ENCODE peak calls at places on chromosome 7, in five cellular contexts. One of them, this sample, is unnamed.

GRCh38 chr7:101124376-101125056 is 2.4 kb upstream of the SERPINE1 start:
- DNase-seq in A549: peak
- DNase-seq in heart right ventricle: no peak
- DNase-seq in psoas muscle: no peak
- DNase-seq in GM12864: no peak
- DNase-seq in this sample: no peak

GRCh38 chr7:32957326-32958045 is at the start of gene FKBP9:
- DNase-seq in heart right ventricle: peak
- DNase-seq in A549: peak
- DNase-seq in psoas muscle: peak
- DNase-seq in GM12864: no peak
- DNase-seq in this sample: peak

GRCh38 chr7:8176370-8177081 is 85.4 kb downstream of the ICA1 start:
- DNase-seq in A549: no peak
- DNase-seq in heart right ventricle: no peak
- DNase-seq in GM12864: peak
- DNase-seq in psoas muscle: no peak
- DNase-seq in this sample: peak

GRCh38 chr7:87797798-87798403 is 78.3 kb downstream of the SLC25A40 start:
- DNase-seq in A549: peak
- DNase-seq in psoas muscle: no peak
- DNase-seq in heart right ventricle: no peak
- DNase-seq in GM12864: peak
- DNase-seq in this sample: peak

GRCh38 chr7:14834888-14835287 is 67.7 kb downstream of the DGKB start:
- DNase-seq in psoas muscle: no peak
- DNase-seq in heart right ventricle: no peak
- DNase-seq in A549: no peak
- DNase-seq in GM12864: no peak
- DNase-seq in this sample: no peak

GRCh38 chr7:157676456-157677255 is 339.9 kb downstream of the DNAJB6 start:
- DNase-seq in A549: no peak
- DNase-seq in psoas muscle: no peak
- DNase-seq in heart right ventricle: no peak
- DNase-seq in GM12864: no peak
- DNase-seq in this sample: no peak

GRCh38 chr7:54774785-54775740 is 16.1 kb upstream of the SEC61G start:
- DNase-seq in psoas muscle: no peak
- DNase-seq in A549: no peak
- DNase-seq in heart right ventricle: no peak
- DNase-seq in GM12864: no peak
- DNase-seq in this sample: no peak

GRCh38 chr7:107186242-107186641 is 17.4 kb downstream of the HBP1 start:
- DNase-seq in heart right ventricle: no peak
- DNase-seq in A549: no peak
- DNase-seq in psoas muscle: no peak
- DNase-seq in GM12864: no peak
- DNase-seq in this sample: no peak

GRCh38 chr7:2222516-2222915 is 10.2 kb downstream of the MAD1L1 start:
- DNase-seq in heart right ventricle: no peak
- DNase-seq in psoas muscle: no peak
- DNase-seq in GM12864: no peak
- DNase-seq in A549: no peak
- DNase-seq in this sample: no peak

GRCh38 chr7:95342642-95343252 is 18.4 kb upstream of the PON1 start:
- DNase-seq in A549: peak
- DNase-seq in heart right ventricle: no peak
- DNase-seq in GM12864: no peak
- DNase-seq in psoas muscle: no peak
- DNase-seq in this sample: no peak
- TF ChIP-seq CTCF in A549: no peak
- TF ChIP-seq CTCF in heart right ventricle: no peak
- TF ChIP-seq CTCF in GM12864: no peak
- TF ChIP-seq CTCF in psoas muscle: no peak
- TF ChIP-seq CTCF in this sample: no peak

GRCh38 chr7:115802415-115802814 is 228.1 kb downstream of the TFEC start:
- DNase-seq in heart right ventricle: no peak
- DNase-seq in psoas muscle: no peak
- DNase-seq in GM12864: no peak
- DNase-seq in A549: no peak
- DNase-seq in this sample: no peak
- H3K4me3 ChIP-seq in heart right ventricle: no peak
- H3K4me3 ChIP-seq in psoas muscle: no peak
- H3K4me3 ChIP-seq in GM12864: no peak
- H3K4me3 ChIP-seq in A549: no peak
- H3K4me3 ChIP-seq in this sample: no peak

DNA sequence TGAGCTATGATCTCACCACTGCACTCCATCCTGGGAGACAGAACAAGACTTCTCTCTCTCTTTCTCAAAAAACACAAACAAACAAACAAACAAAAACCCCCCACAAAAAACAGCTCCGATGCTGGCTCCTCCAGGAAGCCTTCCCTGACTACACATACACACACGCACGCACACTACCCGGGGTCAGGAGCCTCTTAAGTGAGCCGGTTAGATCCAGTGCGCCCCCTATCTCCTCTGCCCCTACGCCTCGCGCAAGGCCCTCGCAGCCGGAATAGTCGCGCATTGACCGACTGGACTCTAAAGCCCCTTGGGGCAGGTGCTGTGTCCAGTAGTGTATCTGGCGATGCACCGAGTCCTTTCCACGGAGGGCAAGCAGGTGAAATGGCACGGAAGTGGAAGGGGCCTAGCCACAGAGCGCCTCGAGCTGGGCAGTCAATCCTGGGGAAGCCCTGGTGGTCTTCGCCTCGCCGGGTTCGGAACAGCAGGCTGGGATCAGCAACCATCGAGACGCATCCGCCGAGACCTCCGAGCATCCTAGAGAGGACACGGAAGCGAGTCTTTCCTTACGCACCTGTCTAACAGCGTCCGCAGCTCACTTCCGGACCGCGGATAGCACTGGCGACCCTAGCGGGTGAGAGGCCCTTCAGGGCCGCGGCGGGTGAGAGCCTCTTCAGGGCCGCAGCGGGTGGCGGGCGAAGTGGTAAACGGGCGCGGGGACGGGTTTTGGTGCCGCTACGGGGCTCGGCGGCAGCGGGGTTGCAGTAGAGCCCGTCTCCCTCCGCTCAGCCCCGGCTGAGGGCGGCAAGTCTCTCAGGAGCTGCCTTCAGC is at the start of gene ZSCAN25:
- DNase-seq in GM12864: peak
- DNase-seq in A549: peak
- DNase-seq in heart right ventricle: peak
- DNase-seq in psoas muscle: peak
- DNase-seq in this sample: peak
- TF ChIP-seq CTCF in GM12864: peak
- TF ChIP-seq CTCF in A549: peak
- TF ChIP-seq CTCF in heart right ventricle: peak
- TF ChIP-seq CTCF in psoas muscle: peak
- TF ChIP-seq CTCF in this sample: peak

GRCh38 chr7:194996-195829 is 2.8 kb downstream of the FAM20C start:
- DNase-seq in GM12864: no peak
- DNase-seq in heart right ventricle: no peak
- DNase-seq in psoas muscle: no peak
- DNase-seq in A549: no peak
- DNase-seq in this sample: no peak
- H3K4me3 ChIP-seq in GM12864: no peak
- H3K4me3 ChIP-seq in heart right ventricle: peak
- H3K4me3 ChIP-seq in psoas muscle: peak
- H3K4me3 ChIP-seq in A549: no peak
- H3K4me3 ChIP-seq in this sample: no peak

GRCh38 chr7:133051066-133051465 is 30.8 kb downstream of the CHCHD3 start:
- DNase-seq in heart right ventricle: peak
- DNase-seq in psoas muscle: no peak
- DNase-seq in GM12864: no peak
- DNase-seq in A549: peak
- DNase-seq in this sample: peak
- TF ChIP-seq CTCF in heart right ventricle: no peak
- TF ChIP-seq CTCF in psoas muscle: peak
- TF ChIP-seq CTCF in GM12864: peak
- TF ChIP-seq CTCF in A549: no peak
- TF ChIP-seq CTCF in this sample: peak

DNA sequence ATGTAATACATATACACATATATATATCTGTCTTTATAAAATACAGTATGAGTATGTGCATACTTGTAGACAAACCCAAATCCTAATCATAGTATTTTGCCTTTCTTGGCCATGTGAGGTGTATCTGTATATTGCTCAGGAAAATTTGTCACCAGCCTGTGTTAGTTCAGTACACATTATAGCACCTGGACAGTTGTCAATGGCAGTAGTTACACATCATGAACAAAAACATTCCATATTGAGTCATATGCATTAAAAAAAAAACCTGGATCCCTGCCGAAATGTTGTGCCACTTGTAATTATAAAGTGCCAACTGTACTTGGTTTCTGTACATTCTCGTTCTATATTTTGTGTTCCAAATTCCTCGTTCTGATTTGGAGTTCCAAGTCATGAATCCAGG is 410.4 kb downstream of the INHBA start:
- DNase-seq in psoas muscle: no peak
- DNase-seq in heart right ventricle: no peak
- DNase-seq in GM12864: no peak
- DNase-seq in A549: no peak
- DNase-seq in this sample: no peak
- H3K4me3 ChIP-seq in psoas muscle: no peak
- H3K4me3 ChIP-seq in heart right ventricle: no peak
- H3K4me3 ChIP-seq in GM12864: no peak
- H3K4me3 ChIP-seq in A549: no peak
- H3K4me3 ChIP-seq in this sample: no peak

GRCh38 chr7:57327081-57327480 is 122.9 kb upstream of the ZNF716 start:
- DNase-seq in heart right ventricle: no peak
- DNase-seq in psoas muscle: no peak
- DNase-seq in A549: no peak
- DNase-seq in GM12864: no peak
- DNase-seq in this sample: no peak
- TF ChIP-seq CTCF in heart right ventricle: no peak
- TF ChIP-seq CTCF in psoas muscle: no peak
- TF ChIP-seq CTCF in A549: no peak
- TF ChIP-seq CTCF in GM12864: no peak
- TF ChIP-seq CTCF in this sample: no peak

GRCh38 chr7:78020874-78021249 is 222.3 kb downstream of the PHTF2 start:
- DNase-seq in heart right ventricle: no peak
- DNase-seq in A549: no peak
- DNase-seq in psoas muscle: no peak
- DNase-seq in GM12864: no peak
- DNase-seq in this sample: no peak

GRCh38 chr7:78019457-78020130 is 221.0 kb downstream of the PHTF2 start:
- DNase-seq in psoas muscle: peak
- DNase-seq in heart right ventricle: peak
- DNase-seq in A549: peak
- DNase-seq in GM12864: peak
- DNase-seq in this sample: peak

GRCh38 chr7:78018541-78019456 is 220.2 kb downstream of the PHTF2 start:
- DNase-seq in psoas muscle: peak
- DNase-seq in GM12864: no peak
- DNase-seq in A549: peak
- DNase-seq in heart right ventricle: peak
- DNase-seq in this sample: peak

GRCh38 chr7:78022165-78022564 is 223.6 kb downstream of the PHTF2 start:
- DNase-seq in psoas muscle: no peak
- DNase-seq in heart right ventricle: no peak
- DNase-seq in GM12864: no peak
- DNase-seq in A549: no peak
- DNase-seq in this sample: no peak

GRCh38 chr7:78020131-78020873 is 221.7 kb downstream of the PHTF2 start:
- DNase-seq in psoas muscle: peak
- DNase-seq in GM12864: peak
- DNase-seq in A549: peak
- DNase-seq in heart right ventricle: peak
- DNase-seq in this sample: peak
- H3K4me3 ChIP-seq in psoas muscle: peak
- H3K4me3 ChIP-seq in GM12864: peak
- H3K4me3 ChIP-seq in A549: peak
- H3K4me3 ChIP-seq in heart right ventricle: peak
- H3K4me3 ChIP-seq in this sample: peak